ENCODE peak calls at places on chromosomes 2 and 18, in six cellular contexts. W, L, E, Q, J and H are unnamed samples.

GRCh38 chr18:28469946-28470345 is 293.0 kb upstream of the CDH2 start:
- DNase-seq in W (no peak), L (no peak), E (no peak), Q (no peak), J (no peak), H (no peak)

GRCh38 chr2:63049291-63050185 is 1.1 kb upstream of the OTX1 start:
- DNase-seq in W (no peak), L (no peak), E (no peak), Q (no peak), J (no peak), H (no peak)

GRCh38 chr2:61639721-61640120 is 101.6 kb upstream of the XPO1 start:
- DNase-seq in W (no peak), L (no peak), E (no peak), Q (no peak), J (no peak), H (no peak)

GRCh38 chr2:206275274-206276160 is 1.1 kb downstream of the ZDBF2 start:
- DNase-seq in W (no peak), L (no peak), E (peak; percentile 21), Q (no peak), J (no peak), H (no peak)

GRCh38 chr18:33051397-33051796 is 278.6 kb upstream of the KLHL14 start:
- DNase-seq in W (no peak), L (no peak), E (no peak), Q (peak; percentile 45), J (no peak), H (no peak)

GRCh38 chr2:72757177-72757775 is 68.6 kb downstream of the EXOC6B start:
- DNase-seq in W (no peak), L (no peak), E (no peak), Q (peak; percentile 54), J (peak; percentile 40), H (peak; percentile 71)

GRCh38 chr18:45980229-45980628 is 13.1 kb upstream of the EPG5 start:
- DNase-seq in W (no peak), L (no peak), E (no peak), Q (no peak), J (no peak), H (no peak)

GRCh38 chr2:47065343-47065742 is 89.8 kb downstream of the STPG4 start:
- DNase-seq in W (no peak), L (no peak), E (no peak), Q (no peak), J (no peak), H (no peak)

GRCh38 chr18:54222922-54223567 is 1.4 kb downstream of the MBD2 start:
- DNase-seq in W (no peak), L (no peak), E (no peak), Q (peak; percentile 34), J (no peak), H (no peak)

GRCh38 chr18:11516988-11517630 is 92.3 kb upstream of the SLC35G4 start:
- DNase-seq in W (no peak), L (no peak), E (no peak), Q (no peak), J (no peak), H (no peak)

GRCh38 chr2:27509326-27509725 is 12.7 kb downstream of the GCKR start:
- DNase-seq in W (no peak), L (no peak), E (peak; percentile 33), Q (no peak), J (no peak), H (no peak)

GRCh38 chr2:237315170-237315880 is 98.6 kb downstream of the COL6A3 start:
- DNase-seq in W (peak; percentile 97), L (peak; percentile 84), E (peak; percentile 96), Q (peak; percentile 58), J (peak; percentile 91), H (peak; percentile 84)

GRCh38 chr18:9987931-9988330 is 74.1 kb downstream of the VAPA start:
- DNase-seq in W (no peak), L (no peak), E (no peak), Q (no peak), J (no peak), H (no peak)

GRCh38 chr2:108855194-108855593 is 68.6 kb downstream of the CCDC138 start:
- DNase-seq in W (no peak), L (no peak), E (no peak), Q (no peak), J (no peak), H (no peak)

GRCh38 chr2:144554811-144555210 is 34.9 kb upstream of the ZEB2 start:
- DNase-seq in W (no peak), L (no peak), E (peak; percentile 5), Q (no peak), J (no peak), H (no peak)

GRCh38 chr2:158042245-158042644 is 59.4 kb upstream of the UPP2 start:
- DNase-seq in W (no peak), L (no peak), E (no peak), Q (no peak), J (no peak), H (no peak)

GRCh38 chr2:1037066-1037465 is 86.4 kb downstream of the SNTG2 start:
- DNase-seq in W (no peak), L (no peak), E (no peak), Q (no peak), J (no peak), H (no peak)

GRCh38 chr2:12717191-12717987 is 653 bp downstream of the TRIB2 start:
- DNase-seq in W (no peak), L (no peak), E (peak; percentile 57), Q (peak; percentile 49), J (peak; percentile 61), H (no peak)

GRCh38 chr2:196473617-196474016 is 165.9 kb upstream of the CCDC150 start:
- DNase-seq in W (no peak), L (no peak), E (no peak), Q (no peak), J (peak; percentile 18), H (no peak)

GRCh38 chr2:196463706-196464105 is 175.8 kb upstream of the CCDC150 start:
- DNase-seq in W (no peak), L (no peak), E (no peak), Q (no peak), J (no peak), H (no peak)

GRCh38 chr2:196466581-196466980 is 172.9 kb upstream of the CCDC150 start:
- DNase-seq in W (no peak), L (no peak), E (no peak), Q (no peak), J (no peak), H (no peak)

GRCh38 chr2:196464311-196464710 is 175.2 kb upstream of the CCDC150 start:
- DNase-seq in W (no peak), L (no peak), E (peak; percentile 4), Q (no peak), J (no peak), H (no peak)

GRCh38 chr2:196468394-196468793 is 171.1 kb upstream of the CCDC150 start:
- DNase-seq in W (no peak), L (no peak), E (no peak), Q (no peak), J (no peak), H (no peak)
- TF ChIP-seq CTCF in W (no peak), L (no peak), E (no peak), Q (no peak), J (no peak), H (peak; percentile 39)

DNA sequence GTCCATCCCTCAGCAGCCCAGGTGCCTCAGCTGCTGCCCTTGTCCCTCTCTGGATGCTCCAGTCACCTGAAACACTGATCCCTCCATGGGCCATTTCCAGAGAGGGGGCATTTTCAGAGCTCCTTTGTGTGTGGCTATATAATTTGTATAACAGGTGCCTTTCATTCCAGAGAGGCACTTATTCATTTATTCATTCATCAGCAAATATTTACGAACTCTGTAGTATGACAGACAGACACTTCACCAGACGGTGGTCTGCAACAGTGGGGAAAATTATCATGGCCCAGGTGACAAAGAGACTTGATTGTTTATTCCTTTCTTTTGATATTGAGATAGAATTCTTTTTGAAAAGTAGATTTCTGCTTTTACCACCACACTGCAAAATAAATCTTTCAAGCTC is 361.7 kb downstream of the TMEM182 start:
- DNase-seq in W (no peak), L (no peak), E (no peak), Q (no peak), J (no peak), H (no peak)
- TF ChIP-seq CTCF in W (no peak), L (no peak), E (no peak), Q (no peak), J (no peak), H (no peak)

GRCh38 chr2:160432633-160433032 is 61.0 kb downstream of the RBMS1 start:
- DNase-seq in W (no peak), L (no peak), E (peak; percentile 82), Q (peak; percentile 26), J (no peak), H (peak; percentile 48)
- TF ChIP-seq CTCF in W (no peak), L (no peak), E (no peak), Q (no peak), J (no peak), H (peak; percentile 17)

GRCh38 chr2:177908824-177909223 is 163.8 kb downstream of the PDE11A start:
- DNase-seq in W (no peak), L (no peak), E (no peak), Q (no peak), J (no peak), H (no peak)

GRCh38 chr2:177902395-177903160 is 170.0 kb downstream of the PDE11A start:
- DNase-seq in W (no peak), L (no peak), E (no peak), Q (no peak), J (peak; percentile 12), H (no peak)

GRCh38 chr2:177908182-177908581 is 164.4 kb downstream of the PDE11A start:
- DNase-seq in W (no peak), L (no peak), E (no peak), Q (no peak), J (no peak), H (no peak)

GRCh38 chr2:177906041-177906718 is 166.4 kb downstream of the PDE11A start:
- DNase-seq in W (no peak), L (peak; percentile 19), E (no peak), Q (peak; percentile 85), J (peak; percentile 15), H (no peak)

DNA sequence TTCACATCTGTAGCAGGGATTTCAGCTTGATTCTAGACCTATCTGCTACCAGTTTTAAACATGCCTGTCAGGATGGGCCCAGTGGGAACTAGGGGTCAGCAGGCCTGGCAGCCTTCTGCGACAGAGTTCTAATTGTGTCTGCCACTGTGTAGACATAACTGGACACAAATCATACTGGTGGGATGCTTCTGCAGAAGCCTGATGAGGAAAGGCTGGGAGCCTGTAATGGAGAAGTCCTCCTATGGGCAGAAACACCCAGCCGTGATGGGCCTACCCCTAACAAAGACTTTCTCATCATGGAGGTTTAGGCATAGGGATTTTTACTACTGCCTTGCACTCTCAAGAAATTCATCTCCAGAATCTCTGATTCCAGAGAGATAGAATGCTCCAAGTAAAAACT is 166.9 kb downstream of the PDE11A start:
- DNase-seq in W (no peak), L (no peak), E (no peak), Q (no peak), J (no peak), H (no peak)
- TF ChIP-seq CTCF in W (no peak), L (no peak), E (no peak), Q (no peak), J (no peak), H (no peak)